ENCODE peak calls at places on chromosome 22, in ten cellular contexts. L is PC-9; O is CD8-positive, alpha-beta T cell; Y is brain microvascular endothelial cell; A is neural progenitor cell; E is Panc1; G is pancreas; J is psoas muscle; T is fibroblast of lung; F is heart left ventricle. D is an unnamed sample.

GRCh38 chr22:30310881-30311771 is 15.6 kb downstream of the TBC1D10A start:
- DNase-seq in L (peak; percentile 68), J (peak; percentile 76), E (no peak), F (peak; percentile 84), Y (no peak), T (peak; percentile 78), A (no peak), O (no peak), G (peak; percentile 83), D (no peak)

GRCh38 chr22:32226236-32227119 is 21.6 kb upstream of the RFPL2 start:
- DNase-seq in F (no peak), Y (no peak), J (no peak), A (peak; percentile 73), E (no peak), T (no peak), L (no peak), O (no peak), G (no peak), D (no peak)

GRCh38 chr22:36528336-36528735 is 630 bp downstream of the EIF3D start:
- DNase-seq in F (no peak), E (no peak), T (peak; percentile 21), O (no peak), G (no peak), L (no peak), Y (no peak), J (no peak), A (no peak), D (no peak)

GRCh38 chr22:33007485-33007884 is 50.7 kb downstream of the SYN3 start:
- DNase-seq in F (no peak), T (no peak), G (no peak), J (no peak), L (no peak), Y (no peak), O (no peak), E (no peak), A (no peak), D (no peak)

GRCh38 chr22:45310331-45311032 is 748 bp downstream of the FAM118A start:
- DNase-seq in E (no peak), J (no peak), A (peak; percentile 46), O (peak; percentile 17), L (no peak), F (no peak), T (no peak), G (no peak), Y (no peak), D (no peak)

GRCh38 chr22:45096256-45096907 is 67.3 kb upstream of the NUP50 start:
- DNase-seq in O (peak; percentile 37), T (peak; percentile 31), L (peak; percentile 67), J (no peak), F (peak; percentile 28), A (peak; percentile 80), Y (peak; percentile 59), G (peak; percentile 16), E (peak; percentile 61), D (peak; percentile 46)

GRCh38 chr22:46069518-46070214 is 80.7 kb upstream of the PPARA start:
- DNase-seq in A (no peak), F (peak; percentile 87), L (peak; percentile 89), T (peak; percentile 91), O (peak; percentile 15), J (peak; percentile 91), Y (peak; percentile 71), E (peak; percentile 84), G (peak; percentile 90), D (peak; percentile 91)

GRCh38 chr22:38921126-38921525 is 36.3 kb upstream of the APOBEC3A start:
- DNase-seq in O (no peak), T (no peak), F (no peak), L (peak; percentile 93), A (no peak), Y (no peak), J (no peak), E (no peak), G (peak; percentile 95), D (no peak)

DNA sequence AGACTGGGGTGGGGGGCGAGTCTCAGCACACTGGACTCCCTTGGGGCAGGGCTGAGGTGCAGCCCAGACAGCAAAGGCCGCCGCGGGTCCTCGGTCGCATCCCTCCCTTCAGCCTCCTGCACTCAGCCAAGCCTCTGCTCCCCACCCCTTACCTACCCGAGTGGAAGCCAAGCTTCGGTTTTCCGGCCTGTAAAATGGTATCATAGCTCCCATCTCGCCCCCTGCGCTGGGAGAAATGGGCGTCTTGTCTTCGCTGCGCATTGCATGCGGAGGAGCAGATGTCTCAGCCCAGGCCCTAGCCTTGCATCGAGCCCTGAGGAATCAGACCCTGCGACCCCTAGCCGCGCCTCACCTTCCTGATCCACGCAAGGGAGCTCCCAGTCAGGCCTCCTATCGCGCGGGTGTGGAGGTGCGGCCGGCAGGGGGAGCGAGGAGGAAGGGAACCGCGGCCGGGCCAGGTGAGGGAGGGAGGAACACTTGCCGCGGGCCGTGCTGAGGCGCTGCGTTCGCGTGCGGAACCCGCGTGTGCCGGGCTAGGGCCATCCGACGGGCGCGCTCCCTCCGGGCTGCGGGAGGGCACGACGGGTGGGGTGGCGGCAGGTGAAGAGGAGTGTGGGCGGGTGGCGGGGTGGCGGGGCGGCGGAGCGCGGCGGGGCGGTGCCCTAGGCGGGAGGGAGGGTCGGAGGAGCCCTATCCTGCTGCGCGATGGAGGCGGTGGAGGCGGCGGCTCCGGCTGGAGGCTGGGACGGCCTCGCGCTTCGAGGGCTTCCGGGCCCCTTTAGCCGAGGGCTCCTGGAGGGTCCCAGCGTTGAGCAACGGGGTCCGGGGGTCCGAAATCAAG is 4.1 kb upstream of the TBX1 start:
- DNase-seq in G (peak; percentile 35), T (no peak), F (no peak), A (peak; percentile 74), O (peak; percentile 67), J (no peak), Y (no peak), L (peak; percentile 50), E (no peak), D (no peak)
- H3K4me3 ChIP-seq in G (peak overlapping the region; percentile 33), T (no peak overlapping the region), F (no peak overlapping the region), A (peak overlapping the region; percentile 19), O (peak overlapping the region; percentile 17), J (peak overlapping the region; percentile 30), Y (no peak overlapping the region), L (peak overlapping the region; percentile 26), E (peak overlapping the region; percentile 71), D (no peak overlapping the region)

GRCh38 chr22:47125603-47126002 is 363.2 kb downstream of the TBC1D22A start:
- DNase-seq in E (no peak), T (no peak), A (no peak), Y (no peak), G (no peak), F (no peak), O (no peak), J (no peak), L (no peak), D (no peak)
- TF ChIP-seq CTCF in E (no peak), T (peak; percentile 35), A (peak; percentile 9), Y (peak; percentile 61), G (no peak), F (no peak), O (no peak), J (no peak), L (no peak), D (peak; percentile 43)

GRCh38 chr22:41916745-41917358 is 2.0 kb upstream of the SHISA8 start:
- DNase-seq in F (no peak), O (no peak), Y (no peak), T (no peak), L (no peak), A (no peak), E (no peak), G (no peak), J (no peak), D (no peak)

GRCh38 chr22:41913842-41914534 is 886 bp downstream of the SHISA8 start:
- DNase-seq in G (no peak), Y (no peak), L (no peak), J (no peak), A (peak; percentile 74), O (no peak), E (no peak), F (no peak), T (no peak), D (no peak)

GRCh38 chr22:41914611-41915034 is 251 bp downstream of the SHISA8 start:
- DNase-seq in Y (no peak), E (no peak), L (no peak), G (no peak), F (no peak), T (no peak), A (peak; percentile 58), J (no peak), O (no peak), D (no peak)

GRCh38 chr22:41915783-41916493 is 1.1 kb upstream of the SHISA8 start:
- DNase-seq in T (no peak), G (no peak), L (no peak), A (peak; percentile 32), J (no peak), E (no peak), F (no peak), O (no peak), Y (no peak), D (no peak)

GRCh38 chr22:41915035-41915782 is at the start of gene SHISA8:
- DNase-seq in E (no peak), J (peak; percentile 66), F (no peak), A (peak; percentile 79), G (peak; percentile 33), L (peak; percentile 47), Y (no peak), O (peak; percentile 66), T (peak; percentile 39), D (no peak)
- H3K4me3 ChIP-seq in E (no peak within 1 kb of the TSS), J (peak within 1 kb of the TSS; percentile 57), F (peak within 1 kb of the TSS; percentile 43), A (peak within 1 kb of the TSS; percentile 45), G (peak within 1 kb of the TSS; percentile 52), L (no peak within 1 kb of the TSS), Y (no peak within 1 kb of the TSS), O (no peak within 1 kb of the TSS), T (no peak within 1 kb of the TSS), D (no peak within 1 kb of the TSS)

GRCh38 chr22:42294034-42294985 is 23.9 kb upstream of the TCF20 start:
- DNase-seq in L (peak; percentile 55), F (peak; percentile 55), T (peak; percentile 36), Y (peak; percentile 24), J (peak; percentile 74), E (no peak), G (peak; percentile 54), O (peak; percentile 25), A (peak; percentile 93), D (no peak)

GRCh38 chr22:42296883-42297282 is 26.4 kb upstream of the TCF20 start:
- DNase-seq in G (no peak), E (no peak), O (no peak), F (no peak), Y (no peak), J (no peak), L (no peak), T (no peak), A (no peak), D (no peak)

GRCh38 chr22:42297778-42298177 is 27.3 kb upstream of the TCF20 start:
- DNase-seq in A (no peak), G (no peak), O (no peak), E (no peak), T (no peak), F (no peak), J (no peak), L (no peak), Y (no peak), D (no peak)

GRCh38 chr22:42298746-42299145 is 28.3 kb upstream of the TCF20 start:
- DNase-seq in O (no peak), J (no peak), G (no peak), A (no peak), T (no peak), F (no peak), Y (no peak), E (no peak), L (no peak), D (no peak)

DNA sequence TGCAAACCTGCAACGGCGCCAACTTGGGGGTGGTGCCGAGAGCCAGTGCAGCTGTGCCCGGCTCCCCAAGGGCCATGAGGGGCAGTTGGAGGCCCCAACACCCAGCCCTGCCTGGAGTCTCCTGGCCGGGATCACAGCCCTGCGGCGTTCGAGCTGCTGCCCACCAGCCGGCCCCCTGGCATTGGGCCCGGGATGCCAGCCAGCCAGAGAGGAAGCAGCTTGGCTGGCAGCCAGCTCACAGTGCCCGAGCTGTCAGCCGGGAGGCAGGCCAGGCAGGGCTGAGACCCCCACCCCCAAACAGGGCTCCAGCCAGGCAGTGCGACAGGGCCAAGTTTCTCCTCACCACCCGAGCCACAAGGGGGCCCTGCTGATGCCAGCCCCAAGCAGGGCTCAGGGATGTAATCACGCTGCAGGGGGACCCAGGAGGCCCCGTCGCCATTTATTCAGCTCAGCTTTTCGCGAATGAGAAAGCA is 26.0 kb upstream of the TCF20 start:
- DNase-seq in O (peak; percentile 33), J (no peak), F (peak; percentile 58), L (no peak), T (no peak), A (no peak), G (no peak), E (no peak), Y (no peak), D (no peak)
- TF ChIP-seq CTCF in O (peak; percentile 24), J (no peak), F (no peak), L (no peak), T (peak; percentile 8), A (peak; percentile 42), G (no peak), E (no peak), Y (peak; percentile 40), D (peak; percentile 29)